ENCODE peak calls at places on chromosomes 16 and 17, in five cellular contexts. M, I, W, B and T are unnamed samples.
A peak's percentile ranks its signal among the peaks of the same experiment; 100 is the strongest.

GRCh38 chr17:72187544-72187943 is 66.7 kb downstream of the SOX9 start:
- DNase-seq in M (no peak), W (peak; percentile 47), B (no peak), I (no peak), T (peak; percentile 43)

GRCh38 chr16:21950782-21951521 is 2.2 kb upstream of the UQCRC2 start:
- DNase-seq in B (peak; percentile 16), W (no peak), I (no peak), M (peak; percentile 31), T (peak; percentile 29)

GRCh38 chr16:89949121-89949742 is 677 bp downstream of the DEF8 start:
- DNase-seq in I (no peak), B (no peak), W (no peak), M (no peak), T (no peak)

GRCh38 chr17:3915642-3916012 is 638 bp downstream of the P2RX1 start:
- DNase-seq in I (no peak), W (no peak), B (no peak), M (no peak), T (no peak)

GRCh38 chr17:55334285-55334684 is 69.5 kb downstream of the HLF start:
- DNase-seq in W (no peak), I (no peak), B (no peak), M (no peak), T (no peak)

GRCh38 chr17:15036238-15036637 is 228.9 kb downstream of the PMP22 start:
- DNase-seq in M (no peak), I (no peak), W (no peak), B (no peak), T (no peak)

GRCh38 chr16:80347900-80348299 is 192.9 kb upstream of the DYNLRB2 start:
- DNase-seq in I (peak; percentile 51), W (no peak), M (no peak), B (no peak), T (peak; percentile 64)

GRCh38 chr16:82835487-82836160 is 208.9 kb downstream of the CDH13 start:
- DNase-seq in B (no peak), I (no peak), W (no peak), M (peak; percentile 24), T (no peak)

GRCh38 chr17:77610980-77611641 is 347.4 kb upstream of the TNRC6C start:
- DNase-seq in M (no peak), B (no peak), W (no peak), I (peak; percentile 33), T (no peak)

GRCh38 chr17:57009737-57010445 is 32.0 kb downstream of the SCPEP1 start:
- DNase-seq in I (peak; percentile 20), M (peak; percentile 30), W (peak; percentile 73), B (peak; percentile 48), T (peak; percentile 53)

GRCh38 chr17:29383687-29384086 is 6.5 kb upstream of the TAOK1 start:
- DNase-seq in W (peak; percentile 28), M (peak; percentile 75), B (no peak), I (no peak), T (no peak)

GRCh38 chr16:47847220-47847970 is 308.4 kb downstream of the ABCC12 start:
- DNase-seq in B (no peak), W (no peak), M (peak; percentile 85), I (no peak), T (no peak)

GRCh38 chr17:2995362-2995761 is 68.0 kb downstream of the OR1D5 start:
- DNase-seq in M (no peak), W (no peak), B (no peak), I (no peak), T (no peak)

GRCh38 chr16:28309811-28310311 is 17.5 kb downstream of the SBK1 start:
- DNase-seq in M (no peak), B (peak; percentile 92), I (no peak), W (peak; percentile 20), T (no peak)

GRCh38 chr16:26667271-26667703 is 399.4 kb upstream of the C16orf82 start:
- DNase-seq in I (no peak), B (no peak), W (no peak), M (no peak), T (no peak)

DNA sequence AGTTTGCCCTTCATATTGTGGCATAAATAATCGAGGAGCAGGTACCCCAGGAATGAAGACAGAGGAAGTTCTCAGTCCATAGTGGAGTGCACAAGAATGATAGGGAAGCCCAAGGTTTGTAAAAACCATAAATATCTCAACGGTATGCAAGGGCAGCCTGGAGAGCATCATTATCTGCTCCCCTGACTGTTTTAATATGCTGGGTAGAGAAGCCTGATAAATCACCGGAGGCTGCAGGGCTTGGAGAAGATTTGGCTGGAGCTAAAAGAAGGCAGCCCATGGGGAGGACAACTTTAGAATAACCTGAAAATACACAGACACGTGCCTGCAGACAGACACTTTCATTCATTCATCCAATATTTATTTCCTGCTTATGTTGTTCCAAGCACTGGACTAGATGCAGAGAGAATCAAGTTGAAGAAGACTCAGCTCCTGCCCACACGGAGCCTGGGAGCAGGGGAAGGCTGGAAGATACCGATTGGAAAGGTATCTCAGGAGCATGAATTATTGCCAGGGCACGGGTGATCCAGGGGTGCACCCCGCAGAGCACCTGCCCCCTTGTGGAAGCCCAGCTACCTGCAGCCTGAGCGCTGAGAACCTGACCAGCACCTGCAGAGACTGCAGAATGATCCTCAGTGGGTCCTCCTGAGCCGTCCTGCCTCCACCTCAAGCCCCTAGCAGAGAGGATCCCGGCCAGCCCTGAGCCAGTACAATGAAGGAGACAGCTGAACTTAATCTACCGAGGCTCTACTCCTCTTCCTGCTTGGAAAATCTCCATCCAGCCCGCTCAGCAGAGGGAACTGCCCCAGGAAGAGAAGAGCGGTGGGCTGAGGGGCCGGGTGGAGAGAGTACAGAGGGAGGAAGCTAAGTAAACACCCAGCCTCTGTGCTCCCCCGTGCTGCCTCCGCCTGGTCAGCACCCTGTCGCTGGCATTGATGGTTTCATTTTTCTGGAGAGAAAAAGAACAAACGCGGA is 204.9 kb upstream of the RPL38 start:
- DNase-seq in W (peak; percentile 78), M (peak; percentile 22), B (peak; percentile 65), I (peak; percentile 17), T (peak; percentile 51)
- H3K27me3 ChIP-seq in W (peaks cover 15% of the 10 kb centered on the region), M (no peaks in the 10 kb centered on the region), B (no peaks in the 10 kb centered on the region), I (no peaks in the 10 kb centered on the region), T (no peaks in the 10 kb centered on the region)

DNA sequence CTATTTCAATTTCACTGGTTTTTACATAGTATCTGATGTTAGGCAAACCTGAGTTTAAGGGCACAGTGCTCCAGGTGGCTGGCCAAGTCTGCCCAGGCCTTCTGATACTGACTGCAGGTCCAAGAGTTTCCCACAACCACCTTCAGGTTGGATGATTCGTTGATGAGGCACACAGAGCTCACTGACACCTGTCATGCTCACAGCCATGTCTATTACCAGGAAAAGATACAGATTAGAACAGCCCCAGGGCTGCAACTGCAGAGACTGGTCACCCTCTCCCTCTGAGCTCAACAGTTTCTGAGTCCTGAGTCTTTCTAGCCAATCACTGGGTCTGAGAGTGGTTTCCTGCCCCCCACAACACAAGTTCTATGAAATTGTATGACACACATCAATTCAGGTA is 37.2 kb downstream of the MEAK7 start:
- DNase-seq in I (no peak), W (no peak), M (peak; percentile 83), B (no peak), T (no peak)
- H3K27ac ChIP-seq in I (no peak overlapping the region), W (no peak overlapping the region), M (peak overlapping the region; percentile 3), B (no peak overlapping the region), T (no peak overlapping the region)

DNA sequence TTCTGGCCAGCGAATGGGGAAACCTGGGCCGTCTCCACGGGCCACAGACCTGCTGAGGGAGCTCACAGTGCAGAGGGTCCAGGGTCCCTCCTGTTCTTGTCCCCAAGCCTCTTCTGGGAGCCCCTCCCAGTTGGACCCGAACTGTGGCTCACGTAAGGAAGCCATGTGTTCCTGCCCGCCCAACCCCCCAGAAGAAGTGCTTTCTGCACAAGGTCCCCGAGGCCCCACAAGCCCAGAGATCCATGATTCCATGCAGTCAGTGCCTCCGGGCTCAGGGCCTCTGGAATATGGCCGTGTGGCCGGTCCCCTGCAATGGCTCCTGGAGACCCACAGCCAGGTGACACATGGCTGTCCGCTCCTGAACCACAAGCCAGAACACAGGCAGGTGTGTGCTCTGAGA is 272.4 kb downstream of the C16orf95 start:
- DNase-seq in B (no peak), M (no peak), I (no peak), W (no peak), T (no peak)
- TF ChIP-seq CTCF in B (no peak), M (no peak), I (no peak), W (no peak), T (no peak)

DNA sequence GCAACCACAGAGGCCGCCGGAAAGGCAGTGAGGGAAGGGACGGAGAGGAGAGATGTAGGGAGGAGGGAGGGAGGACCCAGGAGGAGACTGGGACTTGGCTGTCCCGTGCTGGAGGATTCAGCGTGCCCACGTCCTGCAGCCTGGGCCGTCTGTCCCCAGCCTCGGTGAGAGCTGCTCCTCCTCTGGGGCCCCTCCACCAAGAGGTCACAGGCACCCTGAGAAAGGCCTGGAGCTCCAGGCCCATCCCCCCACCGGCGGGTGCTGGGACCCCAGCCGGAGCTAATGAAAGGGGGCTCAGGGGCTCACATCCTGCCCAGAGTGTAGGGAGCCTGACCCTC is 22.0 kb downstream of the TPSD1 start:
- DNase-seq in W (no peak), M (no peak), I (no peak), B (no peak), T (no peak)
- H3K27me3 ChIP-seq in W (peaks cover 39% of the 10 kb centered on the region), M (peaks cover 4% of the 10 kb centered on the region), I (no peaks in the 10 kb centered on the region), B (no peaks in the 10 kb centered on the region), T (no peaks in the 10 kb centered on the region)